ENCODE peak calls at places on chromosome 3, in five cellular contexts. V is heart left ventricle, W is AG09309, D is cardiac fibroblast, P is choroid plexus epithelial cell. B is an unnamed sample.

GRCh38 chr3:43647331-43648166 is 25.7 kb upstream of the ANO10 start:
- DNase-seq in P (peak), D (no peak), W (no peak), V (no peak), B (no peak)

GRCh38 chr3:119598410-119599098 is 869 bp downstream of the PLA1A start:
- DNase-seq in W (no peak), P (no peak), D (no peak), V (no peak), B (no peak)

GRCh38 chr3:88863196-88863595 is 244.2 kb upstream of the EPHA3 start:
- DNase-seq in W (no peak), P (peak), D (no peak), V (no peak), B (peak)

GRCh38 chr3:107525101-107525953 is 2.6 kb downstream of the BBX start:
- DNase-seq in W (no peak), P (peak), D (peak), V (peak), B (peak)

GRCh38 chr3:140911822-140912221 is 29.8 kb upstream of the SLC25A36 start:
- DNase-seq in V (no peak), P (no peak), D (no peak), W (no peak), B (no peak)

GRCh38 chr3:124281453-124282316 is 289.8 kb upstream of the ROPN1 start:
- DNase-seq in V (no peak), D (peak), W (no peak), P (peak), B (peak)

GRCh38 chr3:45154641-45155147 is 8.5 kb upstream of the CDCP1 start:
- DNase-seq in P (peak), D (no peak), W (no peak), V (no peak), B (peak)

GRCh38 chr3:145490088-145491055 is 670.6 kb downstream of the PLOD2 start:
- DNase-seq in P (no peak), V (peak), W (no peak), D (no peak), B (no peak)

GRCh38 chr3:187946031-187946691 is 200.9 kb upstream of the BCL6 start:
- DNase-seq in D (peak), W (no peak), V (no peak), P (peak), B (peak)

GRCh38 chr3:159850481-159850880 is 138.2 kb upstream of the IL12A start:
- DNase-seq in P (no peak), V (no peak), W (no peak), D (no peak), B (no peak)

GRCh38 chr3:113601240-113601639 is 68.9 kb downstream of the SIDT1 start:
- DNase-seq in V (no peak), D (no peak), P (no peak), W (no peak), B (no peak)

GRCh38 chr3:72187131-72187530 is 402.2 kb upstream of the PROK2 start:
- DNase-seq in P (peak), V (no peak), W (no peak), D (no peak), B (no peak)

GRCh38 chr3:136465296-136465695 is 215.2 kb downstream of the PCCB start:
- DNase-seq in V (no peak), P (no peak), D (peak), W (no peak), B (no peak)

GRCh38 chr3:29453278-29453961 is 172.5 kb downstream of the RBMS3 start:
- DNase-seq in V (peak), D (peak), P (no peak), W (no peak), B (no peak)

GRCh38 chr3:116342499-116342898 is 102.8 kb downstream of the LSAMP start:
- DNase-seq in P (no peak), D (no peak), W (no peak), V (no peak), B (no peak)

GRCh38 chr3:171959532-171960044 is 79.8 kb upstream of the FNDC3B start:
- DNase-seq in V (no peak), W (no peak), P (no peak), D (no peak), B (no peak)

GRCh38 chr3:36497234-36497633 is 116.9 kb downstream of the STAC start:
- DNase-seq in D (no peak), P (no peak), W (no peak), V (no peak), B (no peak)

GRCh38 chr3:37029516-37030163 is 36.3 kb downstream of the MLH1 start:
- DNase-seq in V (no peak), D (no peak), W (no peak), P (no peak), B (no peak)

GRCh38 chr3:133663569-133664313 is 2.0 kb upstream of the TOPBP1 start:
- DNase-seq in P (peak), W (peak), V (no peak), D (peak), B (peak)

GRCh38 chr3:15317164-15317477 is 15.3 kb downstream of the SH3BP5 start:
- DNase-seq in D (peak), P (no peak), V (peak), W (no peak), B (peak)

GRCh38 chr3:5798809-5799208 is 611.3 kb downstream of the EDEM1 start:
- DNase-seq in V (no peak), P (no peak), W (no peak), D (no peak), B (peak)

GRCh38 chr3:112818289-112818688 is 28.4 kb downstream of the CD200R1L start:
- DNase-seq in P (peak), W (peak), D (peak), V (no peak), B (no peak)

GRCh38 chr3:36695769-36696137 is 68.6 kb downstream of the DCLK3 start:
- DNase-seq in D (no peak), V (no peak), P (peak), W (peak), B (peak)

GRCh38 chr3:103009609-103010008 is 574.8 kb downstream of the ZPLD1 start:
- DNase-seq in W (no peak), D (no peak), V (no peak), P (no peak), B (no peak)

GRCh38 chr3:36700537-36701248 is 63.7 kb downstream of the DCLK3 start:
- DNase-seq in V (peak), W (peak), D (peak), P (peak), B (peak)

GRCh38 chr3:23461069-23461468 is 257.9 kb downstream of the UBE2E2 start:
- DNase-seq in P (no peak), D (no peak), V (no peak), W (no peak), B (peak)

GRCh38 chr3:123584284-123584987 is 417 bp downstream of the HACD2 start:
- DNase-seq in W (no peak), P (peak), D (peak), V (peak), B (no peak)

GRCh38 chr3:144097144-144097543 is 125.5 kb downstream of the DIPK2A start:
- DNase-seq in V (no peak), D (no peak), P (no peak), W (no peak), B (no peak)

GRCh38 chr3:179801831-179802230 is 149.0 kb downstream of the USP13 start:
- DNase-seq in P (peak), W (no peak), D (no peak), V (no peak), B (no peak)

GRCh38 chr3:53082736-53083135 is 36.9 kb upstream of the SFMBT1 start:
- DNase-seq in V (no peak), D (no peak), W (no peak), P (no peak), B (no peak)

GRCh38 chr3:18445421-18446066 is 20.4 kb upstream of the SATB1 start:
- DNase-seq in P (no peak), D (no peak), W (no peak), V (no peak), B (no peak)
- H3K4me3 ChIP-seq in P (peak), D (peak), W (peak), V (peak), B (peak)

GRCh38 chr3:188947983-188948657 is 223.7 kb upstream of the TPRG1 start:
- DNase-seq in P (peak), V (peak), W (peak), D (peak), B (peak)
- H3K4me3 ChIP-seq in P (peak), V (no peak), W (peak), D (peak), B (peak)

GRCh38 chr3:50602675-50603191 is 8.8 kb downstream of the CISH start:
- DNase-seq in P (no peak), D (no peak), V (no peak), W (no peak), B (no peak)

GRCh38 chr3:50600141-50600753 is 11.3 kb downstream of the CISH start:
- DNase-seq in P (no peak), V (no peak), W (no peak), D (no peak), B (no peak)

GRCh38 chr3:50599115-50599715 is 12.4 kb downstream of the CISH start:
- DNase-seq in V (no peak), W (no peak), P (no peak), D (no peak), B (no peak)

GRCh38 chr3:50599716-50600118 is 11.9 kb downstream of the CISH start:
- DNase-seq in W (no peak), P (no peak), D (peak), V (no peak), B (no peak)

DNA sequence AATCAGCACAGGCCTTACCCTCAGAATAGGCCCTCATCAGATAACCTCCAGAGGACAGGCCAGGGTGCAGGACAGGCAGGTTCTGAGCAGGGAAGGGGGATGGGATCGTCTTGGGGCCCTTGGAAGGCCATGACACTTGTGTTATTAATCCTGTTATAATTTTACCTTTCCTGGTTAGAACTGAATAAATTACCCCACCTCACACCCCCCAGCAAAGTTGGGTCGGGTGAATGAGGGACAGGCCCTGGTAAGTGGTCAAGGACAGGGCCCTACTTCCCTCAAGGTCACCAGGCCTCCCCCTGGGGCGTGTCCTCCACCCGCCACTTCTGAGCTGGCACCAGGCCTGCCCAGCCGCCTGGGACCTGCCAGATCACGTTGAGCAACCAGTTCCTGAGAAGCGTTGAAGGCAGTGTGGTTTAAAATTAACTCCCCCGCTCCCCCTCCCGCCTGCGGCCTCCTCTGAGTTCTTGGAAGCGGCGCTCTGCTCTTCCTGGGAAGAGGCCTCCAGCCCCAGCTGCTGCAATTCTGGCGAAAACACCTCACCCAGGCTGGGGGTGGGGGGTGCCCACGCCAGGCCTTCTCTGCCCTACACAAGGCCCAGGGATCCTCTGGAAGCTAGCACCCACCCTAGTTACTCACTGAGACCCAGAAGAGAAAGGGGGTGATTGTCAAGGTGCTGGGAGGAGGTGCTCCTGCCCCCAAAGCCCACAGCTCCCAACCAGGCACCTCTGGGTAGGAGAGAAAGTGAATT is 10.6 kb downstream of the CISH start:
- DNase-seq in V (peak), D (peak), P (peak), W (peak), B (peak)
- H3K4me3 ChIP-seq in V (no peak), D (peak), P (peak), W (no peak), B (no peak)

GRCh38 chr3:16432714-16433113 is 80.8 kb downstream of the RFTN1 start:
- DNase-seq in P (no peak), W (no peak), V (no peak), D (no peak), B (no peak)

GRCh38 chr3:16430717-16431630 is 82.5 kb downstream of the RFTN1 start:
- DNase-seq in P (no peak), D (no peak), V (peak), W (no peak), B (no peak)

GRCh38 chr3:16437640-16438039 is 75.9 kb downstream of the RFTN1 start:
- DNase-seq in P (peak), W (no peak), D (no peak), V (peak), B (no peak)

GRCh38 chr3:16429086-16429485 is 84.4 kb downstream of the RFTN1 start:
- DNase-seq in D (peak), V (no peak), W (no peak), P (peak), B (no peak)

GRCh38 chr3:16433701-16434151 is 79.8 kb downstream of the RFTN1 start:
- DNase-seq in D (no peak), P (no peak), W (no peak), V (no peak), B (no peak)
- H3K4me3 ChIP-seq in D (no peak), P (no peak), W (no peak), V (no peak), B (no peak)

DNA sequence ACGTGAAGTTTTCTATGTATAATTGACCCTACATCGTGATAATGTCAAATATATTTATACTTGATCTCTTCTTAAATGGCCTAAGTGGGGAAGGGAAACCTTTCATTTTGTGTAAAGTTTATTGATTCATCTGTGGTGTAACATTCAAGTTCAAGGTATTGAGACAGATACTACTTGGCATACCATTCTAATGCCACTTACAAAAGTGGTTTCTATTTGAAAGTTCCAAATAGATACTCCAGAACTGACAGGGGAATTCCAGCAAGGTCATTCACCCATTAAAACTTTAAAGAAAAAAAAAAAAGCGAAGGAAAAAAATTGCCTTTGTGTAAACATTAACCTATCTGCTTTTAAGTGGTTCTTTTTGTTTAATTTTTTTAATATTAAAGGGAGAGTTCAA is 45.3 kb upstream of the MAP3K13 start:
- DNase-seq in V (no peak), P (peak), W (no peak), D (no peak), B (peak)
- H3K4me3 ChIP-seq in V (no peak), P (no peak), W (no peak), D (no peak), B (no peak)

GRCh38 chr3:55487376-55488241 is 503 bp upstream of the WNT5A start:
- DNase-seq in V (peak), W (no peak), D (peak), P (peak), B (peak)
- H3K4me3 ChIP-seq in V (peak), W (peak), D (peak), P (peak), B (peak)

DNA sequence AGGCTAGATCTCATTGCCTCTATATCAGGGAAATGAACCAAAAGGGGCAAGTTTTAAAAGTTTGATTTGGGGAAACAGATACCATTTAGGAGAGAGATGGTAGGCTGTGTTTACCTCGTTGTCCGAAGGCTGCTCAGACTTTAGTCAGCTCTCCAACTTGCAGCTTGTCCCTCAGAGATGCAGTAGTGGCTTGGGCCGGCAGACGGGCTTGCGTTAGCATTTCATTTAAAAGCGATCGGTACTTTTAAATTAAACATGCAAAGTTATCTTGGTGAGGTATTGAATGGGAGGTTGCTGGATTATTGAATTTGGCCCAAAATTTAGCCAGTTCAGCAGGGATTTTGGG is 26.2 kb downstream of the EEFSEC start:
- DNase-seq in W (no peak), V (no peak), D (no peak), P (no peak), B (no peak)
- H3K4me3 ChIP-seq in W (no peak), V (no peak), D (peak), P (peak), B (no peak)

GRCh38 chr3:12350151-12350813 is 61.4 kb downstream of the PPARG start:
- DNase-seq in D (peak), W (no peak), V (no peak), P (peak), B (peak)
- H3K4me3 ChIP-seq in D (no peak), W (no peak), V (no peak), P (no peak), B (no peak)

DNA sequence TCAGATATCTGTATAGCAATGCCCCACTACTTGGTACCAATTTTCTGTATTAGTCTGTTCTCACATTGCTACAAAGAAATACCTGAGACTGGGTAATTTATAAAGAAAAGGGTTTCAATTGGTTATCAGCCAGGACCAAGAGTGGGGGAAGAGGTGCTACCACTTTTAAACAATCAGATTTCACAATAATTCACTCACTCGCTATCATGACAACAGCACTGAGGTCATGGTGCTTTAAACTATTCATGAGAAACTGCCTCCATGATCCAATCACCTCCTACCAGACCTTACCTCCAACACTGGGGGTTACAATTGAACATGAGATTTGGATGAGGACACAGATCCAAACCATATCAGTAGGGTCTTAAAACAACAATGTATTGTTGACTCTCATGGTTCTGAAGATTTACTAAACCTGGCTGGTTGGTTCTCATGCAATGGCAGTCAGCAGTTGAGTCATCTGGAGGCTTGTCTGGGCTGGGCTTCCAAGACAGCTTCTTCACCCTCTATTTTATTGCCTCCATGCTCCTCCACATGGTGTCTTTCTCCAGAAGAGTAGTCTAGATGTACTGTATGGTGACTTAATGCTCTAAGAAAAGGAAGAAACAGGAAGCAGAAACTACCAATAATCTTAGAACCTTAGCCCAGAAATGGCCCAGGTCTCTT is 21.2 kb upstream of the TM4SF4 start:
- DNase-seq in W (no peak), P (no peak), D (no peak), V (no peak), B (no peak)
- H3K4me3 ChIP-seq in W (no peak), P (no peak), D (no peak), V (no peak), B (no peak)